ENCODE peak calls at places on chromosome 9, in nine cellular contexts. L, M, H, X, G, S, A, K and E are unnamed samples.

GRCh38 chr9:127505396-127506116 is 54.2 kb downstream of the LRSAM1 start:
- DNase-seq in L (no peak), M (peak), H (peak), X (peak), G (no peak), S (no peak), A (peak), K (no peak), E (peak)

GRCh38 chr9:16680965-16681658 is 189.4 kb downstream of the BNC2 start:
- DNase-seq in L (no peak), M (no peak), H (no peak), X (no peak), G (no peak), S (no peak), A (no peak), K (no peak), E (no peak)

GRCh38 chr9:128685022-128685332 is 4.0 kb upstream of the SET start:
- DNase-seq in L (no peak), M (peak), H (no peak), X (no peak), G (no peak), S (no peak), A (no peak), K (no peak), E (no peak)

GRCh38 chr9:97807681-97808080 is 45.3 kb upstream of the FOXE1 start:
- DNase-seq in L (no peak), M (no peak), H (no peak), X (no peak), G (no peak), S (no peak), A (no peak), K (no peak), E (no peak)

GRCh38 chr9:121281614-121282291 is 13.8 kb downstream of the GSN start:
- DNase-seq in L (no peak), M (peak), H (no peak), X (peak), G (peak), S (peak), A (no peak), K (peak), E (peak)

GRCh38 chr9:84781431-84781830 is 111.9 kb downstream of the NTRK2 start:
- DNase-seq in L (no peak), M (peak), H (no peak), X (no peak), G (no peak), S (no peak), A (no peak), K (no peak), E (peak)

GRCh38 chr9:127161081-127161621 is 38.7 kb upstream of the ANGPTL2 start:
- DNase-seq in L (peak), M (no peak), H (no peak), X (no peak), G (peak), S (peak), A (no peak), K (no peak), E (no peak)

GRCh38 chr9:129422843-129423700 is 197.8 kb downstream of the C9orf50 start:
- DNase-seq in L (no peak), M (no peak), H (no peak), X (no peak), G (no peak), S (no peak), A (no peak), K (no peak), E (no peak)

GRCh38 chr9:91994422-91994821 is 44.4 kb upstream of the ROR2 start:
- DNase-seq in L (no peak), M (peak), H (no peak), X (no peak), G (no peak), S (no peak), A (no peak), K (no peak), E (no peak)

GRCh38 chr9:21555911-21556310 is 73.8 kb upstream of the IFNE start:
- DNase-seq in L (no peak), M (no peak), H (no peak), X (no peak), G (no peak), S (no peak), A (no peak), K (no peak), E (no peak)

GRCh38 chr9:80125731-80126264 is 554.0 kb downstream of the TLE4 start:
- DNase-seq in L (no peak), M (no peak), H (no peak), X (no peak), G (no peak), S (no peak), A (no peak), K (no peak), E (no peak)

GRCh38 chr9:102966999-102967398 is 28.1 kb upstream of the CYLC2 start:
- DNase-seq in L (no peak), M (no peak), H (no peak), X (no peak), G (no peak), S (no peak), A (no peak), K (no peak), E (no peak)

GRCh38 chr9:129500166-129500862 is 120.6 kb downstream of the C9orf50 start:
- DNase-seq in L (no peak), M (no peak), H (no peak), X (no peak), G (no peak), S (no peak), A (no peak), K (no peak), E (no peak)

GRCh38 chr9:130542038-130542437 is 37.3 kb upstream of the FUBP3 start:
- DNase-seq in L (no peak), M (no peak), H (no peak), X (no peak), G (no peak), S (no peak), A (no peak), K (no peak), E (no peak)

GRCh38 chr9:92094655-92095054 is 20.6 kb downstream of the SPTLC1 start:
- DNase-seq in L (no peak), M (peak), H (no peak), X (no peak), G (no peak), S (no peak), A (no peak), K (no peak), E (peak)

GRCh38 chr9:88809836-88810235 is 181.4 kb upstream of the S1PR3 start:
- DNase-seq in L (no peak), M (no peak), H (no peak), X (no peak), G (no peak), S (no peak), A (no peak), K (no peak), E (no peak)

GRCh38 chr9:129558551-129559505 is 62.1 kb downstream of the C9orf50 start:
- DNase-seq in L (no peak), M (peak), H (no peak), X (no peak), G (no peak), S (peak), A (no peak), K (no peak), E (no peak)

GRCh38 chr9:127962278-127962677 is 18.5 kb downstream of the EEIG1 start:
- DNase-seq in L (no peak), M (no peak), H (no peak), X (no peak), G (no peak), S (no peak), A (no peak), K (no peak), E (no peak)

GRCh38 chr9:113963017-113963620 is 87.0 kb downstream of the ZNF618 start:
- DNase-seq in L (no peak), M (peak), H (peak), X (no peak), G (peak), S (peak), A (peak), K (peak), E (peak)

DNA sequence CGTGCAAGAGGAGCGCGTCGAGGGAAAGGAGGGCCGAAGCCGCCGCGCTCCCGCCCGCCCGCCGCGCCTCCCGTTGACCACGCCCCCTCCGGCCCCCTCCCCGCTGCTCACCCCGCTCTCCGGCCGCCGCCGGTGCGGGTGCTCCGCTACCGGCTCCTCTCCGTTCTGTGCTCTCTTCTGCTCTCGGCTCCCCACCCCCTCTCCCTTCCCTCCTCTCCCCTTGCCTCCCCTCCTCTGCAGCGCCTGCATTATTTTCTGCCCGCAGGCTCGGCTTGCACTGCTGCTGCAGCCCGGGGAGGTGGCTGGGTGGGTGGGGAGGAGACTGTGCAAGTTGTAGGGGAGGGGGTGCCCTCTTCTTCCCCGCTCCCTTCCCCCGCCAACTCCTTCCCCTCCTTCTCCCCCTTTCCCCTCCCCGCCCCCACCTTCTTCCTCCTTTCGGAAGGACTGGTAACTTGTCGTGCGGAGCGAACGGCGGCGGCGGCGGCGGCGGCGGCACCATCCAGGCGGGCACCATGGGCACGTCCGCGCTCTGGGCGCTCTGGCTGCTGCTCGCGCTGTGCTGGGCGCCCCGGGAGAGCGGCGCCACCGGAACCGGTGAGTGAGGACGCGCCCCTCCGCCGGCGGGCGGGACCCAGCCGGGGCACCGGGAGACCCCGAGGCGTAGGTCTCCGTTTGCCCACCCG is at the start of gene VLDLR:
- DNase-seq in L (no peak), M (no peak), H (peak), X (peak), G (peak), S (peak), A (peak), K (peak), E (peak)
- TF ChIP-seq POLR2A in L (no peak), M (no peak), H (no peak), X (no peak), G (no peak), S (no peak), A (no peak), K (no peak), E (no peak)

GRCh38 chr9:136848393-136849037 is 694 bp upstream of the PHPT1 start:
- DNase-seq in L (no peak), M (peak), H (peak), X (no peak), G (peak), S (peak), A (peak), K (peak), E (peak)

GRCh38 chr9:136849960-136850865 is 1.0 kb downstream of the PHPT1 start:
- DNase-seq in L (no peak), M (no peak), H (no peak), X (peak), G (no peak), S (no peak), A (no peak), K (no peak), E (no peak)

GRCh38 chr9:136850866-136851775 is 1.0 kb upstream of the MAMDC4 start:
- DNase-seq in L (no peak), M (no peak), H (no peak), X (peak), G (no peak), S (no peak), A (no peak), K (no peak), E (no peak)

GRCh38 chr9:136847827-136848392 is 1.3 kb upstream of the PHPT1 start:
- DNase-seq in L (no peak), M (peak), H (peak), X (peak), G (peak), S (peak), A (peak), K (no peak), E (peak)

DNA sequence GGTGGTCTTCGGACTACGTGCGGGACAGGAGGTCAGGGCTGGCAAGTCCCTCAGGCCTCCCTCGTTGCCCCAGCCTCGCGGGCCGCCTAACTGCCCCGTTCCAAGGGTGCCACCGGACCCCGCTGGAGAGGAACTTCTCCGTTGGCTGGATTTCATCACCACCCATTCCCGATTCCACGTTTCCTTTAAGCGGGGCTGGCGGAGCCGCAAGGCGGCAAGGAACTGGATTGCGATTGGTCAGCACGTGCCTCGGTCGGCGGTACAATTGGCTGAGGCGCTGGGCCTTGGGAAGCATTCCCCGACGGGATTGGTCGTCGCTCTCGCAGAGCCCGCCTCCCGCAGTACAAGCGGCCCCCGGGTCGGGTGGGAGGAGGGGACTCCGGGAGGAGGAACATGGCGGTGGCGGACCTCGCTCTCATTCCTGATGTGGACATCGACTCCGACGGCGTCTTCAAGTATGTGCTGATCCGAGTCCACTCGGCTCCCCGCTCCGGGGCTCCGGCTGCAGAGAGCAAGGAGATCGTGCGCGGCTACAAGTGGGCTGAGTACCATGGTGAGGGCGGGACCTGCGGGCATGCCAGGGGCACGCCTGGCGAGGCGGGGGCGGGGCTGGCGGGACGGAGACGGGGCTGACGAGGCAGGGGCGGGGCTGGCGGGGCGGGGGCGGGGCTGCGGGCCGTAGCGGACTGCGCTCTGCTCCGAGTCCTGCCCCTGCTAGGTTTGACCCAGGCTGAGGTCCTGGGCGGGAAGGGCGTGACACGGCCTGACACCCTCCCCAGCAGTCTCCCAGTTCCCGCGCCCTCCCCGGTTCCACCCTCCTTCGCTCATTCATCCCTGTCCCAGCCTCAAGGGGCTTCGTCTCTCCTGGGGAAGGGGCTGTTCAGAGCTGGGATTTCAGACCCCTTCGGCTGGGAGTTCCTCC is at the start of gene PHPT1:
- DNase-seq in L (no peak), M (peak), H (peak), X (peak), G (peak), S (peak), A (peak), K (peak), E (peak)
- TF ChIP-seq POLR2A in L (peak), M (no peak), H (peak), X (peak), G (no peak), S (no peak), A (peak), K (peak), E (peak)

DNA sequence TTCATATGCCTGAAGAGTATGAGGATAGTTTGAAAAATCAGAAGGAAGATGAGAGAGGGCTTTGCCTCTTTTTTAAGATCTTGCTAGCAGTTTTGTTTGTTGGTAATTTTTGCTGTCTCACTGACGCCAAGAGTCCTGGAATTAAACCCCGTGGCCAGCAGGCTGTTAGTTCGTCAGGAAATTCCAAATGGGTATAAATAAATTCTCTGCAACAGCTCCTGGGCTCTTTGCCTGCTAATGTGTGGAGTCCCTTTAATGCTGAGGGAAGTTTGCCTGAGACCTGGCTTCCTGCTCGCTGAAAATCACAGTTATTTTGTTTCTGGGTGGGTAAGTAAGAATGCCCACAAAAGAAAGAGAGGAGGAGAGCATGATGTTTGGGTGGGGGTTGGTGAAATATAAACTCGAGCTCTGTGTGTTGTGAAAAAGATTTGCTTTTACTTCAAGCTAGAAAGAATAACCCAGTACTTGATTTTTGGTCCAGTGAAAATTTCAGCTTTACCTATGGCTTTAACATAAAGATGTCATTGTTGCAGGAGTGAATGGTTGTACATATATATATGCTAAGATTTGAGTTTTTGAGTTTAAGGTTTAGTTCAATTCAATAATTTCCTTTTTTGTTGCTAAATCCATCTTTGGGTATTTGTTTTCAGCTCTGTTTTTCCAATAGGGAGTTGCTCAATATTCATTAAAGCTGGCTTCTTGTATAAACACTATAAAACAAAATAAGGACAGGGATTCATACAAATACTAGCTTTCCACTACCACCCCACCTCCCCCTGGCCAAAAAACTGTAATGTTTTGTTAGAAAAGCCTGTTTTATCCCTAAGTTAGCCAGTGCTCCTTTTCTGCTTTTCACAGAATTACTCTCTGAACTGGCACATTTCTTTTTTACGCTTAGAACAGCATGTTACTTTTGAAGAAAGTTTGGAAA is 147.8 kb upstream of the DMRT1 start:
- DNase-seq in L (no peak), M (no peak), H (no peak), X (no peak), G (no peak), S (no peak), A (no peak), K (no peak), E (no peak)
- TF ChIP-seq POLR2A in L (no peak), M (no peak), H (no peak), X (peak), G (no peak), S (no peak), A (no peak), K (no peak), E (no peak)

GRCh38 chr9:133973111-133973790 is 18.9 kb downstream of the VAV2 start:
- DNase-seq in L (no peak), M (no peak), H (no peak), X (peak), G (no peak), S (no peak), A (no peak), K (no peak), E (no peak)

GRCh38 chr9:133972041-133972970 is 19.8 kb downstream of the VAV2 start:
- DNase-seq in L (no peak), M (no peak), H (no peak), X (peak), G (no peak), S (no peak), A (no peak), K (no peak), E (no peak)

GRCh38 chr9:133975511-133975910 is 16.6 kb downstream of the VAV2 start:
- DNase-seq in L (no peak), M (no peak), H (no peak), X (no peak), G (no peak), S (no peak), A (no peak), K (no peak), E (no peak)

GRCh38 chr9:133974631-133975341 is 17.3 kb downstream of the VAV2 start:
- DNase-seq in L (no peak), M (no peak), H (no peak), X (peak), G (no peak), S (no peak), A (no peak), K (no peak), E (no peak)

DNA sequence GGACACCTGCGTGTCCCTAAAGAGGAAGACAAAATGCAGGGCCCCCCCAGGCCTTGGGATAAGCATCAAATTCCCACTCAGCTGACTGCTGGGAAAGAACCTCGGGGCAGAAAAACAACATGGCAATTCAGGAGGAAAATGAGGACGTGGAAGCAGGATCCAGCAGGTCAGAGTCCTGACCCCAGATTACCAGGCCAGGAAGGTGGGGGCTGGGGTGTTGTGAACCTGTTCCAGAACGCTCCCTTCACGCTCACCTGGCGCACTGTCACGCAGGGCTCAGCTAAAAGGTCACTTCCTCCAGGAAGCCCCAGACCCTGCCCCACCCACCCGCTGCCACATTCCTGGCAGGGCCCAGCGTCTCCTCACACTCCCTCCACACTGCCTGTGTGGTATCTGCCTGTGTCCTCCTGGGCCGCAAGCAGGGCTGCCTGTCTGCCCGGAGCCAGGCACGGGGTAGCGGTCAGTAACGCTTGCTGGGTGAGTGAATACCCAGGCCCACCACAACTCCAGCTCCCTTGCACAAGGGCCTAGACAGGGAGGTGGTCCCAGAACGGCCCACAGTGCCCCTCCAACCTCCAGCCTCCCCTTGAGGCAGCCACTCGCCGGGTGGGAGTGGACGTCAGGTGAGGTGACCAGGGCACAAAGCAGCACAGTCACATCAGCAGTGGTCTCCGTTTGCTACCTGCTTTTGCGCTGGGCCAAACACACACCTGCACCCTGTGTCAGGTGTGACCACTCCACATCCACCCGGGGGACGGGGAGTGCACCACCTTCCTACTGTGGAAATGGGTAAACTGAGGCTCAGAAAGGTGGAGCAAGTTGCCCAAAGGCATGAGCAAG is 18.1 kb downstream of the VAV2 start:
- DNase-seq in L (no peak), M (peak), H (no peak), X (peak), G (no peak), S (peak), A (no peak), K (no peak), E (no peak)
- TF ChIP-seq POLR2A in L (no peak), M (no peak), H (no peak), X (no peak), G (no peak), S (no peak), A (no peak), K (no peak), E (no peak)